ENCODE peak calls at places on chromosomes 5 and 9, in six cellular contexts. J is psoas muscle, P is RWPE1, U is mesenchymal stem cell, Q is endothelial cell of umbilical vein, O is heart right ventricle. D is an unnamed sample.

GRCh38 chr5:143244000-143244736 is 159.3 kb downstream of the NR3C1 start:
- DNase-seq in J (peak), P (peak), U (peak), Q (peak), O (no peak), D (peak)

GRCh38 chr9:110180713-110181434 is 27.1 kb downstream of the C9orf152 start:
- DNase-seq in J (no peak), P (peak), U (peak), Q (peak), O (no peak), D (peak)

GRCh38 chr9:19699757-19700156 is 89.1 kb downstream of the SLC24A2 start:
- DNase-seq in J (no peak), P (no peak), U (no peak), Q (no peak), O (no peak), D (no peak)

GRCh38 chr5:181173420-181174342 is 26.3 kb downstream of the OR2V2 start:
- DNase-seq in J (peak), P (peak), U (peak), Q (peak), O (no peak), D (no peak)

GRCh38 chr9:133770076-133770777 is 32.1 kb upstream of the SARDH start:
- DNase-seq in J (peak), P (no peak), U (no peak), Q (no peak), O (no peak), D (no peak)

GRCh38 chr5:45521067-45521466 is 175.1 kb downstream of the HCN1 start:
- DNase-seq in J (no peak), P (no peak), U (peak), Q (peak), O (no peak), D (no peak)

GRCh38 chr9:87545858-87546257 is 48.2 kb downstream of the DAPK1 start:
- DNase-seq in J (no peak), P (no peak), U (peak), Q (peak), O (no peak), D (no peak)

GRCh38 chr9:20941177-20941690 is 90.2 kb downstream of the HACD4 start:
- DNase-seq in J (no peak), P (peak), U (peak), Q (peak), O (peak), D (no peak)

GRCh38 chr9:107942870-107943269 is 453.3 kb upstream of the KLF4 start:
- DNase-seq in J (no peak), P (no peak), U (no peak), Q (no peak), O (no peak), D (no peak)

GRCh38 chr5:2876183-2876582 is 124.7 kb upstream of the IRX2 start:
- DNase-seq in J (no peak), P (no peak), U (no peak), Q (no peak), O (no peak), D (no peak)

GRCh38 chr5:5103249-5103648 is 36.9 kb upstream of the ADAMTS16 start:
- DNase-seq in J (no peak), P (no peak), U (no peak), Q (no peak), O (no peak), D (no peak)

GRCh38 chr9:112184946-112185345 is 9.8 kb upstream of the SUSD1 start:
- DNase-seq in J (no peak), P (no peak), U (no peak), Q (no peak), O (no peak), D (no peak)

GRCh38 chr5:42612997-42613396 is 143.6 kb upstream of the CCDC152 start:
- DNase-seq in J (no peak), P (no peak), U (peak), Q (no peak), O (no peak), D (no peak)

GRCh38 chr9:134592018-134592818 is 49.4 kb upstream of the COL5A1 start:
- DNase-seq in J (peak), P (peak), U (peak), Q (no peak), O (peak), D (no peak)

GRCh38 chr5:173859315-173860038 is 28.7 kb upstream of the CPEB4 start:
- DNase-seq in J (no peak), P (no peak), U (no peak), Q (no peak), O (no peak), D (no peak)

GRCh38 chr9:93133641-93134017 is 422 bp downstream of the NINJ1 start:
- DNase-seq in J (peak), P (peak), U (peak), Q (peak), O (peak), D (no peak)

GRCh38 chr5:132790201-132790870 is 13.3 kb upstream of the SEPTIN8 start:
- DNase-seq in J (no peak), P (no peak), U (no peak), Q (no peak), O (no peak), D (no peak)

GRCh38 chr9:135326633-135327152 is 152.9 kb upstream of the PPP1R26 start:
- DNase-seq in J (no peak), P (no peak), U (no peak), Q (no peak), O (no peak), D (no peak)

GRCh38 chr5:113281194-113281593 is 153.6 kb downstream of the TSSK1B start:
- DNase-seq in J (no peak), P (no peak), U (no peak), Q (peak), O (no peak), D (no peak)

GRCh38 chr5:51181495-51181894 is 201.8 kb upstream of the ISL1 start:
- DNase-seq in J (no peak), P (no peak), U (no peak), Q (no peak), O (no peak), D (no peak)

GRCh38 chr5:132849347-132849746 is 16.9 kb downstream of the GDF9 start:
- DNase-seq in J (no peak), P (no peak), U (no peak), Q (no peak), O (no peak), D (no peak)

DNA sequence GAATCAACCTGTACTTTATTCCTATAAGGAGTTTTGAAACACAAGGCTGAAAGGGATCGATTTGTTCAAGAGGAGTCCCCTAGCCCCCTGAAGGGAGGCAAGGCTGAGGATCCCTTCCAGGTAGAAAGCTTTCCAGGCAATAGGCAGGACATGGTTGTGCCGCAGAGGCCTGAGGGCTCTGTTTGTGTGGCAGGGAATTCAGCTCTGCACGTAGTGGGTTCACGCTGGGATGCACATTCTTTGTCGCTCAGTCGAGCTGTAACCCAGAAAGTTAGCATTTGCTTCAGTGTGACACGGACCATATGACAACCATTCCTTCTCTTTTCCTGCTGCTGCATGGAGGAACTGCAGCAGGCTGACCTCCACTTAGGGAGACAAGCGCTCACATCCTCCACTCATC is 65.6 kb upstream of the TRIO start:
- DNase-seq in J (no peak), P (no peak), U (no peak), Q (no peak), O (no peak), D (no peak)
- H3K27ac ChIP-seq in J (no peak), P (no peak), U (no peak), Q (no peak), O (no peak), D (no peak)

GRCh38 chr5:55665065-55665464 is 47.1 kb downstream of the SLC38A9 start:
- DNase-seq in J (peak), P (no peak), U (no peak), Q (no peak), O (no peak), D (no peak)

GRCh38 chr5:55667938-55668337 is 44.2 kb downstream of the SLC38A9 start:
- DNase-seq in J (no peak), P (no peak), U (no peak), Q (no peak), O (no peak), D (no peak)

GRCh38 chr5:55672477-55672911 is 39.6 kb downstream of the SLC38A9 start:
- DNase-seq in J (no peak), P (no peak), U (no peak), Q (no peak), O (no peak), D (no peak)

GRCh38 chr5:55671975-55672374 is 40.1 kb downstream of the SLC38A9 start:
- DNase-seq in J (no peak), P (no peak), U (no peak), Q (no peak), O (no peak), D (no peak)

DNA sequence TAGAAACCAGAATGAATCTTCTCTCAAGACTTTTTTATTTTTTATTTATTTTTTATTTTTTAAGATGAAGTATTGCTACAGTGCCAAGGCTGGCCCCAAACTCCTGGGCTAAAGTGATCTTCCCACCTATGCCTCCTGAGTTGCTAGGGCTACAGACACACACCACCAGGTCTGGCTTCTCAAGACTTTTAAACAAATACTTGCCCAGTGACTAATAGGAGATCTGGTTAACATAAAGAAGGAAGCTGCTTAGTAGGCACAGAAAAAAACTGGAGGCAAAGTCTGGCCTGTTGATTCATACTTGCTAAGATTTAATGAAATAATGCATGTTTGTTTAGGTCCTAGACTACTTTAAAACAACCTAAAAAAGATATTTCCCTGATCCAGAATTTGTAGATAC is 43.8 kb downstream of the SLC38A9 start:
- DNase-seq in J (no peak), P (peak), U (peak), Q (peak), O (no peak), D (peak)
- H3K27ac ChIP-seq in J (no peak), P (no peak), U (peak), Q (no peak), O (no peak), D (peak)

GRCh38 chr5:178207917-178208280 is 3.6 kb downstream of the HNRNPAB start:
- DNase-seq in J (no peak), P (no peak), U (no peak), Q (no peak), O (no peak), D (no peak)

GRCh38 chr5:178211095-178212048 is 7.0 kb downstream of the HNRNPAB start:
- DNase-seq in J (no peak), P (no peak), U (no peak), Q (no peak), O (no peak), D (no peak)

GRCh38 chr5:178209334-178210072 is 5.2 kb downstream of the HNRNPAB start:
- DNase-seq in J (no peak), P (no peak), U (no peak), Q (no peak), O (no peak), D (no peak)

GRCh38 chr5:178208540-178209227 is 4.4 kb downstream of the HNRNPAB start:
- DNase-seq in J (no peak), P (no peak), U (peak), Q (no peak), O (no peak), D (no peak)

GRCh38 chr5:178210073-178210526 is 5.8 kb downstream of the HNRNPAB start:
- DNase-seq in J (no peak), P (no peak), U (no peak), Q (no peak), O (no peak), D (no peak)
- H3K27ac ChIP-seq in J (no peak), P (peak), U (no peak), Q (no peak), O (no peak), D (no peak)

DNA sequence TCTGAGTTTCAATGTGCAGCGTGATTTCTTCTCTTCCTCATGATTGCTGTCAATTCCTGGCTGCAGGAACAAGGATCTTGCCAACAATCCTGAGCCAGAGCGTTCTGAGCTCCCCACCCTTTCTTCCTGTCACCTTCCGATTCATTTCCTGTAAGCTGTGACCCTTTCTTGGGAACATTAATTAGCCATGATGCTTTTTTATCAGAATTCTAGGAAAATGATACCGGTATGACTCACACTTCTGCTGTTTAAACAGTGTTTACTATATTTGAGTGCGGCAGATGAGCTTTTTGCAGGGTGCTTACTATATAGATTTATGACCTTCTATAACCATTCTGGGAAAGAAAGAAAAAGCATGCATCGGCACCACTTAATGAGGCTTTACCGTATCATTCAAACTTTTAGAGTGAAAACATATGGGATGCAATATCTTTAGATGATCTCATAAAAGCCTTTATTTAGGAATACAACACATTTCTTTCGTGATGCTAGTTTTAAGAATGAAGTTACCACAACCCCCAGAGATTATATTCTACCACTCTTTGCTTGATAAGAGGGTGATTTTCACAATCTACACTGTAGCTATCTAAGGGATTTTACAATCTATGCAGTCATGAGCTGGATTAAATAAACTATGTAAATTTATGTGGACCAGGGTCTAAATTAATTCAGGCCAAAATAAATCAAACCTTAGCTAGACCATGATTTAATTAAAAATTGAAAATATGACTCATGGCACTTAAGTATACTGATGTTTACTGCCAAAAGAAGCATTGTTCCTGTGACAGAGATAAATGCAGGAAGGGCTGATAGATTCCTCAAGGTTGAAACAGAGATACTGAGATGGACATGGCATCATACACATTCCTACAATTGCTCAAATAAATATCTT is 38.0 kb upstream of the OSMR start:
- DNase-seq in J (no peak), P (peak), U (peak), Q (peak), O (no peak), D (no peak)
- H3K27ac ChIP-seq in J (no peak), P (peak), U (peak), Q (peak), O (peak), D (no peak)

GRCh38 chr5:128197911-128198522 is 114.5 kb downstream of the SLC12A2 start:
- DNase-seq in J (no peak), P (no peak), U (no peak), Q (no peak), O (no peak), D (no peak)
- H3K27ac ChIP-seq in J (peak), P (no peak), U (no peak), Q (no peak), O (no peak), D (no peak)

GRCh38 chr9:97846347-97846746 is 6.7 kb upstream of the FOXE1 start:
- DNase-seq in J (no peak), P (no peak), U (no peak), Q (no peak), O (no peak), D (no peak)
- H3K27ac ChIP-seq in J (no peak), P (no peak), U (no peak), Q (no peak), O (no peak), D (no peak)

D was measured in epithelial cell of prostate.